ENCODE peak calls at places on chromosome 18, in ten cellular contexts. W, O, N, S, V, J, I, F, Q and A are unnamed samples.

GRCh38 chr18:6289454-6290242 is 125.1 kb downstream of the L3MBTL4 start:
- DNase-seq in J (no peak), V (no peak), N (no peak), I (no peak), S (no peak), O (no peak), W (no peak), F (no peak), Q (no peak), A (no peak)

GRCh38 chr18:75003764-75004690 is 204.9 kb downstream of the PTGR3 start:
- DNase-seq in J (no peak), O (no peak), N (no peak), Q (no peak), S (no peak), W (no peak), V (no peak), F (no peak), I (no peak), A (no peak)

GRCh38 chr18:36828157-36828629 is 609 bp downstream of the TPGS2 start:
- DNase-seq in W (peak), N (no peak), Q (no peak), S (no peak), I (no peak), F (no peak), O (no peak), V (peak), J (peak), A (peak)

GRCh38 chr18:51427012-51427411 is 229.5 kb upstream of the MEX3C start:
- DNase-seq in F (no peak), W (no peak), J (no peak), V (no peak), S (no peak), N (no peak), O (no peak), Q (no peak), I (no peak), A (no peak)

GRCh38 chr18:57839942-57840381 is 36.8 kb upstream of the ATP8B1 start:
- DNase-seq in O (no peak), W (no peak), V (peak), S (no peak), N (no peak), Q (no peak), I (peak), J (peak), F (no peak), A (no peak)

GRCh38 chr18:61989138-61989537 is 96.3 kb upstream of the RNF152 start:
- DNase-seq in W (no peak), O (no peak), F (no peak), I (no peak), S (no peak), J (no peak), N (no peak), V (no peak), Q (no peak), A (no peak)

GRCh38 chr18:23135679-23136325 is 517 bp downstream of the CABLES1 start:
- DNase-seq in J (peak), W (peak), I (no peak), O (no peak), F (peak), S (peak), N (no peak), Q (no peak), V (peak), A (peak)

GRCh38 chr18:26335139-26335933 is 109.1 kb downstream of the TAF4B start:
- DNase-seq in V (no peak), J (no peak), F (no peak), I (no peak), S (no peak), Q (no peak), N (no peak), O (no peak), W (no peak), A (no peak)

GRCh38 chr18:54769526-54770464 is 58.5 kb upstream of the RAB27B start:
- DNase-seq in W (no peak), O (no peak), F (no peak), I (no peak), Q (no peak), N (no peak), J (no peak), V (no peak), S (no peak), A (no peak)

GRCh38 chr18:41131050-41131449 is 824.0 kb upstream of the PIK3C3 start:
- DNase-seq in F (no peak), J (no peak), W (no peak), N (no peak), O (no peak), S (no peak), I (no peak), Q (no peak), V (no peak), A (no peak)

GRCh38 chr18:79785831-79786230 is 11.9 kb upstream of the KCNG2 start:
- DNase-seq in N (no peak), F (no peak), V (no peak), Q (no peak), S (no peak), W (no peak), J (no peak), O (no peak), I (no peak), A (peak)

GRCh38 chr18:59231877-59232276 is 11.9 kb downstream of the GRP start:
- DNase-seq in Q (no peak), J (no peak), W (no peak), F (no peak), V (no peak), N (no peak), I (no peak), S (no peak), O (no peak), A (no peak)

GRCh38 chr18:50341443-50341842 is 33.4 kb upstream of the SKA1 start:
- DNase-seq in O (no peak), Q (no peak), I (no peak), N (no peak), F (no peak), J (no peak), S (no peak), V (no peak), W (no peak), A (no peak)